ENCODE peak calls at places on chromosomes 2 and 18, in six cellular contexts. One of them, this sample, is unnamed.

GRCh38 chr2:149650006-149650405 is 62.4 kb upstream of the MMADHC start:
- DNase-seq in RPMI7951: peak
- DNase-seq in NCI-H2081: no peak
- DNase-seq in caudate nucleus: no peak
- DNase-seq in amniotic stem cell: no peak
- DNase-seq in HFFc6: peak
- DNase-seq in this sample: no peak

GRCh38 chr2:161426416-161426787 is 10.3 kb downstream of the TBR1 start:
- DNase-seq in RPMI7951: no peak
- DNase-seq in NCI-H2081: no peak
- DNase-seq in caudate nucleus: no peak
- DNase-seq in amniotic stem cell: no peak
- DNase-seq in HFFc6: no peak
- DNase-seq in this sample: no peak

GRCh38 chr2:33555681-33556080 is 43.4 kb downstream of the FAM98A start:
- DNase-seq in RPMI7951: no peak
- DNase-seq in NCI-H2081: no peak
- DNase-seq in caudate nucleus: no peak
- DNase-seq in amniotic stem cell: no peak
- DNase-seq in HFFc6: no peak
- DNase-seq in this sample: no peak

GRCh38 chr2:72915907-72916742 is 1.2 kb upstream of the EMX1 start:
- DNase-seq in RPMI7951: no peak
- DNase-seq in NCI-H2081: peak
- DNase-seq in caudate nucleus: no peak
- DNase-seq in amniotic stem cell: no peak
- DNase-seq in HFFc6: no peak
- DNase-seq in this sample: peak

GRCh38 chr2:241659150-241659739 is 21.8 kb downstream of the ATG4B start:
- DNase-seq in RPMI7951: peak
- DNase-seq in NCI-H2081: peak
- DNase-seq in caudate nucleus: peak
- DNase-seq in amniotic stem cell: no peak
- DNase-seq in HFFc6: peak
- DNase-seq in this sample: peak

GRCh38 chr2:219003267-219003634 is 10.0 kb upstream of the CRYBA2 start:
- DNase-seq in RPMI7951: no peak
- DNase-seq in NCI-H2081: no peak
- DNase-seq in caudate nucleus: no peak
- DNase-seq in amniotic stem cell: no peak
- DNase-seq in HFFc6: no peak
- DNase-seq in this sample: no peak

GRCh38 chr2:147026664-147027278 is 818.1 kb upstream of the ACVR2A start:
- DNase-seq in RPMI7951: peak
- DNase-seq in NCI-H2081: no peak
- DNase-seq in caudate nucleus: no peak
- DNase-seq in amniotic stem cell: no peak
- DNase-seq in HFFc6: no peak
- DNase-seq in this sample: no peak

GRCh38 chr18:79433431-79433830 is 37.7 kb downstream of the NFATC1 start:
- DNase-seq in RPMI7951: no peak
- DNase-seq in NCI-H2081: no peak
- DNase-seq in caudate nucleus: no peak
- DNase-seq in amniotic stem cell: no peak
- DNase-seq in HFFc6: no peak
- DNase-seq in this sample: no peak

GRCh38 chr18:73340135-73340934 is 472.5 kb upstream of the NETO1 start:
- DNase-seq in RPMI7951: peak
- DNase-seq in NCI-H2081: no peak
- DNase-seq in caudate nucleus: no peak
- DNase-seq in amniotic stem cell: no peak
- DNase-seq in HFFc6: peak
- DNase-seq in this sample: no peak

GRCh38 chr2:128776461-128776971 is 457.8 kb upstream of the HS6ST1 start:
- DNase-seq in RPMI7951: no peak
- DNase-seq in NCI-H2081: no peak
- DNase-seq in caudate nucleus: no peak
- DNase-seq in amniotic stem cell: no peak
- DNase-seq in HFFc6: no peak
- DNase-seq in this sample: no peak

GRCh38 chr2:50344509-50345106 is 687.3 kb downstream of the NRXN1 start:
- DNase-seq in RPMI7951: no peak
- DNase-seq in NCI-H2081: peak
- DNase-seq in caudate nucleus: no peak
- DNase-seq in amniotic stem cell: no peak
- DNase-seq in HFFc6: no peak
- DNase-seq in this sample: peak

GRCh38 chr2:187453078-187453641 is 5.1 kb upstream of the CALCRL start:
- DNase-seq in RPMI7951: peak
- DNase-seq in NCI-H2081: peak
- DNase-seq in caudate nucleus: no peak
- DNase-seq in amniotic stem cell: no peak
- DNase-seq in HFFc6: no peak
- DNase-seq in this sample: peak

GRCh38 chr2:124193706-124194105 is 168.6 kb downstream of the CNTNAP5 start:
- DNase-seq in RPMI7951: no peak
- DNase-seq in NCI-H2081: no peak
- DNase-seq in caudate nucleus: no peak
- DNase-seq in amniotic stem cell: no peak
- DNase-seq in HFFc6: no peak
- DNase-seq in this sample: no peak

GRCh38 chr2:40418614-40419013 is 33.3 kb downstream of the SLC8A1 start:
- DNase-seq in RPMI7951: no peak
- DNase-seq in NCI-H2081: no peak
- DNase-seq in caudate nucleus: no peak
- DNase-seq in amniotic stem cell: no peak
- DNase-seq in HFFc6: no peak
- DNase-seq in this sample: no peak

GRCh38 chr2:216447293-216447692 is 35.0 kb downstream of the SMARCAL1 start:
- DNase-seq in RPMI7951: no peak
- DNase-seq in NCI-H2081: no peak
- DNase-seq in caudate nucleus: no peak
- DNase-seq in amniotic stem cell: no peak
- DNase-seq in HFFc6: no peak
- DNase-seq in this sample: no peak

GRCh38 chr2:130252880-130253645 is 54.8 kb upstream of the TUBA3E start:
- DNase-seq in RPMI7951: no peak
- DNase-seq in NCI-H2081: no peak
- DNase-seq in caudate nucleus: no peak
- DNase-seq in amniotic stem cell: no peak
- DNase-seq in HFFc6: peak
- DNase-seq in this sample: no peak

GRCh38 chr2:188238386-188238785 is 53.3 kb upstream of the GULP1 start:
- DNase-seq in RPMI7951: no peak
- DNase-seq in NCI-H2081: no peak
- DNase-seq in caudate nucleus: no peak
- DNase-seq in amniotic stem cell: no peak
- DNase-seq in HFFc6: no peak
- DNase-seq in this sample: no peak

GRCh38 chr2:134663451-134663850 is 55.3 kb downstream of the TMEM163 start:
- DNase-seq in RPMI7951: no peak
- DNase-seq in NCI-H2081: no peak
- DNase-seq in caudate nucleus: no peak
- DNase-seq in amniotic stem cell: no peak
- DNase-seq in HFFc6: no peak
- DNase-seq in this sample: no peak

GRCh38 chr2:78077637-78078036 is 555.5 kb upstream of the LRRTM4 start:
- DNase-seq in RPMI7951: no peak
- DNase-seq in NCI-H2081: peak
- DNase-seq in caudate nucleus: no peak
- DNase-seq in amniotic stem cell: no peak
- DNase-seq in HFFc6: no peak
- DNase-seq in this sample: peak

GRCh38 chr2:225566798-225567197 is 167.3 kb downstream of the NYAP2 start:
- DNase-seq in RPMI7951: no peak
- DNase-seq in NCI-H2081: peak
- DNase-seq in caudate nucleus: no peak
- DNase-seq in amniotic stem cell: no peak
- DNase-seq in HFFc6: no peak
- DNase-seq in this sample: peak

GRCh38 chr2:73083886-73084792 is 12.6 kb upstream of the SFXN5 start:
- DNase-seq in RPMI7951: no peak
- DNase-seq in NCI-H2081: no peak
- DNase-seq in caudate nucleus: no peak
- DNase-seq in amniotic stem cell: no peak
- DNase-seq in HFFc6: no peak
- DNase-seq in this sample: peak

GRCh38 chr18:23528580-23529472 is 25.5 kb downstream of the RMC1 start:
- DNase-seq in RPMI7951: peak
- DNase-seq in NCI-H2081: no peak
- DNase-seq in caudate nucleus: no peak
- DNase-seq in amniotic stem cell: no peak
- DNase-seq in HFFc6: no peak
- DNase-seq in this sample: no peak

GRCh38 chr2:200795044-200795443 is 16.7 kb upstream of the BZW1 start:
- DNase-seq in RPMI7951: no peak
- DNase-seq in NCI-H2081: no peak
- DNase-seq in caudate nucleus: no peak
- DNase-seq in amniotic stem cell: no peak
- DNase-seq in HFFc6: no peak
- DNase-seq in this sample: no peak

GRCh38 chr2:667332-668000 is 9.7 kb downstream of the TMEM18 start:
- DNase-seq in RPMI7951: peak
- DNase-seq in NCI-H2081: peak
- DNase-seq in caudate nucleus: no peak
- DNase-seq in amniotic stem cell: no peak
- DNase-seq in HFFc6: peak
- DNase-seq in this sample: no peak

This sample was measured in NCI-H345.